ENCODE peak calls at places on chromosome 20, in six cellular contexts. One of them, this sample, is unnamed.

GRCh38 chr20:63747622-63748355 is 8.2 kb downstream of the SLC2A4RG start:
- DNase-seq in CD4-positive, alpha-beta memory T cell: no peak
- DNase-seq in effector memory CD4-positive, alpha-beta T cell: no peak
- DNase-seq in HepG2: no peak
- DNase-seq in dorsolateral prefrontal cortex: no peak
- DNase-seq in tibial nerve: no peak
- DNase-seq in this sample: peak; percentile 66

GRCh38 chr20:64203037-64203777 is 39.0 kb downstream of the MYT1 start:
- DNase-seq in CD4-positive, alpha-beta memory T cell: no peak
- DNase-seq in effector memory CD4-positive, alpha-beta T cell: no peak
- DNase-seq in HepG2: no peak
- DNase-seq in dorsolateral prefrontal cortex: no peak
- DNase-seq in tibial nerve: no peak
- DNase-seq in this sample: no peak

GRCh38 chr20:17654649-17655285 is 27.3 kb downstream of the RRBP1 start:
- DNase-seq in CD4-positive, alpha-beta memory T cell: no peak
- DNase-seq in effector memory CD4-positive, alpha-beta T cell: no peak
- DNase-seq in HepG2: peak; percentile 53
- DNase-seq in dorsolateral prefrontal cortex: peak; percentile 50
- DNase-seq in tibial nerve: peak; percentile 82
- DNase-seq in this sample: no peak

GRCh38 chr20:6501061-6501460 is 266.4 kb upstream of the BMP2 start:
- DNase-seq in CD4-positive, alpha-beta memory T cell: no peak
- DNase-seq in effector memory CD4-positive, alpha-beta T cell: no peak
- DNase-seq in HepG2: peak; percentile 24
- DNase-seq in dorsolateral prefrontal cortex: no peak
- DNase-seq in tibial nerve: no peak
- DNase-seq in this sample: no peak

GRCh38 chr20:47133809-47134456 is 222.6 kb downstream of the ZMYND8 start:
- DNase-seq in CD4-positive, alpha-beta memory T cell: no peak
- DNase-seq in effector memory CD4-positive, alpha-beta T cell: no peak
- DNase-seq in HepG2: no peak
- DNase-seq in dorsolateral prefrontal cortex: no peak
- DNase-seq in tibial nerve: no peak
- DNase-seq in this sample: no peak

GRCh38 chr20:15918631-15919030 is 654.6 kb downstream of the KIF16B start:
- DNase-seq in CD4-positive, alpha-beta memory T cell: no peak
- DNase-seq in effector memory CD4-positive, alpha-beta T cell: no peak
- DNase-seq in HepG2: no peak
- DNase-seq in dorsolateral prefrontal cortex: no peak
- DNase-seq in tibial nerve: no peak
- DNase-seq in this sample: no peak

GRCh38 chr20:23928788-23929187 is 49.2 kb upstream of the CST5 start:
- DNase-seq in CD4-positive, alpha-beta memory T cell: peak; percentile 24
- DNase-seq in effector memory CD4-positive, alpha-beta T cell: no peak
- DNase-seq in HepG2: no peak
- DNase-seq in dorsolateral prefrontal cortex: no peak
- DNase-seq in tibial nerve: no peak
- DNase-seq in this sample: no peak

GRCh38 chr20:43477634-43478033 is 19.9 kb downstream of the SRSF6 start:
- DNase-seq in CD4-positive, alpha-beta memory T cell: no peak
- DNase-seq in effector memory CD4-positive, alpha-beta T cell: no peak
- DNase-seq in HepG2: no peak
- DNase-seq in dorsolateral prefrontal cortex: no peak
- DNase-seq in tibial nerve: no peak
- DNase-seq in this sample: no peak

GRCh38 chr20:1469925-1470571 is 3.4 kb upstream of the NSFL1C start:
- DNase-seq in CD4-positive, alpha-beta memory T cell: no peak
- DNase-seq in effector memory CD4-positive, alpha-beta T cell: no peak
- DNase-seq in HepG2: peak; percentile 99
- DNase-seq in dorsolateral prefrontal cortex: peak; percentile 52
- DNase-seq in tibial nerve: peak; percentile 73
- DNase-seq in this sample: peak; percentile 84

GRCh38 chr20:19403549-19403948 is 191.1 kb downstream of the SLC24A3 start:
- DNase-seq in CD4-positive, alpha-beta memory T cell: no peak
- DNase-seq in effector memory CD4-positive, alpha-beta T cell: no peak
- DNase-seq in HepG2: no peak
- DNase-seq in dorsolateral prefrontal cortex: no peak
- DNase-seq in tibial nerve: no peak
- DNase-seq in this sample: no peak

GRCh38 chr20:33267691-33268090 is 15.3 kb upstream of the BPIFB1 start:
- DNase-seq in CD4-positive, alpha-beta memory T cell: no peak
- DNase-seq in effector memory CD4-positive, alpha-beta T cell: no peak
- DNase-seq in HepG2: no peak
- DNase-seq in dorsolateral prefrontal cortex: no peak
- DNase-seq in tibial nerve: no peak
- DNase-seq in this sample: no peak

GRCh38 chr20:58878399-58878798 is 25.9 kb downstream of the GNAS start:
- DNase-seq in CD4-positive, alpha-beta memory T cell: no peak
- DNase-seq in effector memory CD4-positive, alpha-beta T cell: no peak
- DNase-seq in HepG2: no peak
- DNase-seq in dorsolateral prefrontal cortex: no peak
- DNase-seq in tibial nerve: no peak
- DNase-seq in this sample: no peak

GRCh38 chr20:11496382-11496781 is 421.3 kb upstream of the BTBD3 start:
- DNase-seq in CD4-positive, alpha-beta memory T cell: no peak
- DNase-seq in effector memory CD4-positive, alpha-beta T cell: no peak
- DNase-seq in HepG2: no peak
- DNase-seq in dorsolateral prefrontal cortex: no peak
- DNase-seq in tibial nerve: no peak
- DNase-seq in this sample: no peak

GRCh38 chr20:25310921-25311728 is 63.2 kb downstream of the PYGB start:
- DNase-seq in CD4-positive, alpha-beta memory T cell: no peak
- DNase-seq in effector memory CD4-positive, alpha-beta T cell: no peak
- DNase-seq in HepG2: peak; percentile 55
- DNase-seq in dorsolateral prefrontal cortex: no peak
- DNase-seq in tibial nerve: peak; percentile 19
- DNase-seq in this sample: no peak

GRCh38 chr20:63097336-63097831 is 90.6 kb upstream of the BHLHE23 start:
- DNase-seq in CD4-positive, alpha-beta memory T cell: no peak
- DNase-seq in effector memory CD4-positive, alpha-beta T cell: no peak
- DNase-seq in HepG2: no peak
- DNase-seq in dorsolateral prefrontal cortex: no peak
- DNase-seq in tibial nerve: no peak
- DNase-seq in this sample: peak; percentile 64

GRCh38 chr20:1533059-1533458 is 24.4 kb downstream of the SIRPD start:
- DNase-seq in CD4-positive, alpha-beta memory T cell: peak; percentile 12
- DNase-seq in effector memory CD4-positive, alpha-beta T cell: no peak
- DNase-seq in HepG2: no peak
- DNase-seq in dorsolateral prefrontal cortex: no peak
- DNase-seq in tibial nerve: no peak
- DNase-seq in this sample: no peak

GRCh38 chr20:57061058-57061900 is 205.2 kb downstream of the BMP7 start:
- DNase-seq in CD4-positive, alpha-beta memory T cell: no peak
- DNase-seq in effector memory CD4-positive, alpha-beta T cell: no peak
- DNase-seq in HepG2: no peak
- DNase-seq in dorsolateral prefrontal cortex: peak; percentile 40
- DNase-seq in tibial nerve: no peak
- DNase-seq in this sample: no peak

GRCh38 chr20:36318166-36318565 is 12.0 kb downstream of the DLGAP4 start:
- DNase-seq in CD4-positive, alpha-beta memory T cell: no peak
- DNase-seq in effector memory CD4-positive, alpha-beta T cell: no peak
- DNase-seq in HepG2: no peak
- DNase-seq in dorsolateral prefrontal cortex: no peak
- DNase-seq in tibial nerve: no peak
- DNase-seq in this sample: no peak

GRCh38 chr20:15799871-15800270 is 773.4 kb downstream of the KIF16B start:
- DNase-seq in CD4-positive, alpha-beta memory T cell: no peak
- DNase-seq in effector memory CD4-positive, alpha-beta T cell: no peak
- DNase-seq in HepG2: no peak
- DNase-seq in dorsolateral prefrontal cortex: no peak
- DNase-seq in tibial nerve: no peak
- DNase-seq in this sample: no peak

GRCh38 chr20:46027245-46027853 is 1.7 kb upstream of the SLC12A5 start:
- DNase-seq in CD4-positive, alpha-beta memory T cell: peak; percentile 38
- DNase-seq in effector memory CD4-positive, alpha-beta T cell: no peak
- DNase-seq in HepG2: peak; percentile 63
- DNase-seq in dorsolateral prefrontal cortex: no peak
- DNase-seq in tibial nerve: peak; percentile 66
- DNase-seq in this sample: no peak

GRCh38 chr20:16551601-16552419 is 21.4 kb downstream of the KIF16B start:
- DNase-seq in CD4-positive, alpha-beta memory T cell: no peak
- DNase-seq in effector memory CD4-positive, alpha-beta T cell: no peak
- DNase-seq in HepG2: no peak
- DNase-seq in dorsolateral prefrontal cortex: no peak
- DNase-seq in tibial nerve: no peak
- DNase-seq in this sample: no peak

GRCh38 chr20:41101660-41102059 is 35.7 kb upstream of the PLCG1 start:
- DNase-seq in CD4-positive, alpha-beta memory T cell: no peak
- DNase-seq in effector memory CD4-positive, alpha-beta T cell: no peak
- DNase-seq in HepG2: no peak
- DNase-seq in dorsolateral prefrontal cortex: no peak
- DNase-seq in tibial nerve: no peak
- DNase-seq in this sample: no peak

GRCh38 chr20:33812673-33813462 is 1.7 kb downstream of the CHMP4B start:
- DNase-seq in CD4-positive, alpha-beta memory T cell: no peak
- DNase-seq in effector memory CD4-positive, alpha-beta T cell: no peak
- DNase-seq in HepG2: peak; percentile 91
- DNase-seq in dorsolateral prefrontal cortex: no peak
- DNase-seq in tibial nerve: no peak
- DNase-seq in this sample: peak; percentile 41

GRCh38 chr20:8722277-8722928 is 346.5 kb upstream of the PLCB4 start:
- DNase-seq in CD4-positive, alpha-beta memory T cell: peak; percentile 30
- DNase-seq in effector memory CD4-positive, alpha-beta T cell: no peak
- DNase-seq in HepG2: peak; percentile 83
- DNase-seq in dorsolateral prefrontal cortex: peak; percentile 27
- DNase-seq in tibial nerve: peak; percentile 53
- DNase-seq in this sample: no peak

GRCh38 chr20:21517566-21518277 is 3.9 kb upstream of the NKX2-2 start:
- DNase-seq in CD4-positive, alpha-beta memory T cell: no peak
- DNase-seq in effector memory CD4-positive, alpha-beta T cell: no peak
- DNase-seq in HepG2: no peak
- DNase-seq in dorsolateral prefrontal cortex: no peak
- DNase-seq in tibial nerve: no peak
- DNase-seq in this sample: peak; percentile 53
- H3K27me3 ChIP-seq in CD4-positive, alpha-beta memory T cell: peaks cover 72% of the 10 kb centered on the region
- H3K27me3 ChIP-seq in effector memory CD4-positive, alpha-beta T cell: peaks cover 78% of the 10 kb centered on the region
- H3K27me3 ChIP-seq in HepG2: peaks cover 41% of the 10 kb centered on the region
- H3K27me3 ChIP-seq in dorsolateral prefrontal cortex: peaks cover 50% of the 10 kb centered on the region
- H3K27me3 ChIP-seq in tibial nerve: peaks cover 7% of the 10 kb centered on the region
- H3K27me3 ChIP-seq in this sample: peaks cover 100% of the 10 kb centered on the region

DNA sequence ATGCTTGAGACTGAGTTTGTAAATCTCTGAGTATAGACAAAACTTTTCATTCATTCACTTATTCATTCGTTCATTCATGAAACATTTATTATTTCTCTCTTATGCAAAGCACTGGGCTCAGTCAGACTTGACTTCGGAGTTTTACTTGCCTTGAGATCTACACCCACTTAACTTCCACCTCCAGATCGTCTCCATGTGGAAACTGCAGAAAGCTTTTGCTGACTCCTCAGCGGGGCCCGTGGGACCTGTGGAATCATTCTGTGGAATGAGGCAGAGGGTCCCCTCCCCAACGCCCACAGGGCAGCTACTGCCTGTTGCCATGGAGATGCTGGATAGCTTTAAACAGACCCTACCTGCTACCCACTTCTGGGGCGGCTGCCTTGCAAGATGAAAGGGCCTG is 66.4 kb upstream of the KCNG1 start:
- DNase-seq in CD4-positive, alpha-beta memory T cell: no peak
- DNase-seq in effector memory CD4-positive, alpha-beta T cell: no peak
- DNase-seq in HepG2: no peak
- DNase-seq in dorsolateral prefrontal cortex: no peak
- DNase-seq in tibial nerve: no peak
- DNase-seq in this sample: no peak
- H3K27me3 ChIP-seq in CD4-positive, alpha-beta memory T cell: peaks cover 25% of the 10 kb centered on the region
- H3K27me3 ChIP-seq in effector memory CD4-positive, alpha-beta T cell: peaks cover 26% of the 10 kb centered on the region
- H3K27me3 ChIP-seq in HepG2: peaks cover 6% of the 10 kb centered on the region
- H3K27me3 ChIP-seq in dorsolateral prefrontal cortex: peaks cover 39% of the 10 kb centered on the region
- H3K27me3 ChIP-seq in tibial nerve: no peaks in the 10 kb centered on the region
- H3K27me3 ChIP-seq in this sample: peaks cover 17% of the 10 kb centered on the region

DNA sequence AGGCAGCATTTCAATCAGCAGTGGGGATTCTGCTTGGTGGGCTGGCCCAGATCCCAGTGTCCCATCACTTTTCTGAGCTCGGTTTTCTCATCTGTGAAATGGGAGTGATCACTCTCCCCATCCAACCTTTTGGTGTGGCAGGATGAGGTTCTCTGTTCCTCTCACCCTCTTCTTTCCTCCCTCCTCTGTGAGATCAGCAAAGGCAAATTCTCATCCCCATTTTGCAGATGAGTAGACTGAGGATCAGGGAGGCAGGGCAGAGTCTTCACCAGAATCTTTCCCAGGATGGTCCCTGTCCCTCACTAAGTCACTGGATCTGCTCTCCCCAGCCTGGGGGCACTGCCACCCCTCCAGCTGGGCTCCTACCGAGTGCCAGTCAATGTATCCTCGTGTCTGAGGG is 60.6 kb upstream of the SLC32A1 start:
- DNase-seq in CD4-positive, alpha-beta memory T cell: no peak
- DNase-seq in effector memory CD4-positive, alpha-beta T cell: no peak
- DNase-seq in HepG2: no peak
- DNase-seq in dorsolateral prefrontal cortex: no peak
- DNase-seq in tibial nerve: no peak
- DNase-seq in this sample: no peak
- H3K27me3 ChIP-seq in CD4-positive, alpha-beta memory T cell: peaks cover 7% of the 10 kb centered on the region
- H3K27me3 ChIP-seq in effector memory CD4-positive, alpha-beta T cell: peaks cover 17% of the 10 kb centered on the region
- H3K27me3 ChIP-seq in HepG2: peaks cover 2% of the 10 kb centered on the region
- H3K27me3 ChIP-seq in dorsolateral prefrontal cortex: no peaks in the 10 kb centered on the region
- H3K27me3 ChIP-seq in tibial nerve: no peaks in the 10 kb centered on the region
- H3K27me3 ChIP-seq in this sample: peaks cover 79% of the 10 kb centered on the region

GRCh38 chr20:61345656-61346055 is 93.6 kb downstream of the CDH4 start:
- DNase-seq in CD4-positive, alpha-beta memory T cell: no peak
- DNase-seq in effector memory CD4-positive, alpha-beta T cell: no peak
- DNase-seq in HepG2: no peak
- DNase-seq in dorsolateral prefrontal cortex: no peak
- DNase-seq in tibial nerve: no peak
- DNase-seq in this sample: no peak
- H3K27me3 ChIP-seq in CD4-positive, alpha-beta memory T cell: no peaks in the 10 kb centered on the region
- H3K27me3 ChIP-seq in effector memory CD4-positive, alpha-beta T cell: no peaks in the 10 kb centered on the region
- H3K27me3 ChIP-seq in HepG2: peaks cover 11% of the 10 kb centered on the region
- H3K27me3 ChIP-seq in dorsolateral prefrontal cortex: no peaks in the 10 kb centered on the region
- H3K27me3 ChIP-seq in tibial nerve: no peaks in the 10 kb centered on the region
- H3K27me3 ChIP-seq in this sample: no peaks in the 10 kb centered on the region

DNA sequence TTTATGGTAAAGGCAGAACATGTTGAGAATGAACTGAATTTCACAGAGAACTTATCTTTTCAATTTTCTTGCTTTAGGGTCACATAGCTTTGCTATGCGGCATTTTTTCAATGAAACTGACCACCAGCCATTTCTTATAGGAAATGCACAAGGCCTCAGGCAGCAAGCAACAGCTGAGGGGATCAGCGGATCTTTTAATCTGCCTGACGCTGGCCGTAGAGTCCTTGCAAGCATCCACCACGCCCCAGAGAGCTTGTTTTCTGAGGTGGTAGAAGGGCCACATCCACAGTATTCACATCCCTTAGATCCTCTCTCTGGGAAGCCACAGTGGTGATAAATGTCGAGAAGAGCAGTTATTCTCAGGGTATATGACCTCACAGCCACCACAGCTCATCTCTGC is 34.3 kb downstream of the FLRT3 start:
- DNase-seq in CD4-positive, alpha-beta memory T cell: no peak
- DNase-seq in effector memory CD4-positive, alpha-beta T cell: no peak
- DNase-seq in HepG2: no peak
- DNase-seq in dorsolateral prefrontal cortex: no peak
- DNase-seq in tibial nerve: no peak
- DNase-seq in this sample: no peak
- H3K27me3 ChIP-seq in CD4-positive, alpha-beta memory T cell: no peaks in the 10 kb centered on the region
- H3K27me3 ChIP-seq in effector memory CD4-positive, alpha-beta T cell: no peaks in the 10 kb centered on the region
- H3K27me3 ChIP-seq in HepG2: no peaks in the 10 kb centered on the region
- H3K27me3 ChIP-seq in dorsolateral prefrontal cortex: no peaks in the 10 kb centered on the region
- H3K27me3 ChIP-seq in tibial nerve: no peaks in the 10 kb centered on the region
- H3K27me3 ChIP-seq in this sample: no peaks in the 10 kb centered on the region